ENCODE peak calls at places on chromosomes 13 and 19, in nine cellular contexts. One of them, this sample, is unnamed. For H3K4me1, the result is how much of the 10 kb centered on the place peaks cover.

GRCh38 chr19:35357867-35358573 is at the start of gene FFAR3:
- DNase-seq in pancreas: no peak
- DNase-seq in body of pancreas: peak
- DNase-seq in SJCRH30: no peak
- DNase-seq in naive thymus-derived CD4-positive, alpha-beta T cell: no peak
- DNase-seq in cardiac muscle cell: peak
- DNase-seq in adrenal gland: peak
- DNase-seq in fibroblast of lung: peak
- DNase-seq in HAP-1: no peak
- DNase-seq in this sample: peak

GRCh38 chr19:28727133-28727834 is 485.7 kb downstream of the UQCRFS1 start:
- DNase-seq in naive thymus-derived CD4-positive, alpha-beta T cell: peak
- DNase-seq in fibroblast of lung: peak
- DNase-seq in SJCRH30: no peak
- DNase-seq in body of pancreas: no peak
- DNase-seq in pancreas: no peak
- DNase-seq in cardiac muscle cell: peak
- DNase-seq in adrenal gland: no peak
- DNase-seq in HAP-1: no peak
- DNase-seq in this sample: no peak

GRCh38 chr19:20247016-20247683 is 80.1 kb downstream of the ZNF486 start:
- DNase-seq in adrenal gland: peak
- DNase-seq in cardiac muscle cell: peak
- DNase-seq in body of pancreas: peak
- DNase-seq in SJCRH30: peak
- DNase-seq in pancreas: peak
- DNase-seq in naive thymus-derived CD4-positive, alpha-beta T cell: no peak
- DNase-seq in HAP-1: no peak
- DNase-seq in fibroblast of lung: peak
- DNase-seq in this sample: peak

GRCh38 chr13:113184568-113185440 is 23.7 kb downstream of the PCID2 start:
- DNase-seq in SJCRH30: peak
- DNase-seq in cardiac muscle cell: no peak
- DNase-seq in body of pancreas: no peak
- DNase-seq in HAP-1: no peak
- DNase-seq in naive thymus-derived CD4-positive, alpha-beta T cell: no peak
- DNase-seq in adrenal gland: no peak
- DNase-seq in pancreas: no peak
- DNase-seq in fibroblast of lung: no peak
- DNase-seq in this sample: no peak

GRCh38 chr19:42229855-42230331 is 9.8 kb downstream of the ZNF526 start:
- DNase-seq in fibroblast of lung: no peak
- DNase-seq in HAP-1: no peak
- DNase-seq in naive thymus-derived CD4-positive, alpha-beta T cell: no peak
- DNase-seq in adrenal gland: no peak
- DNase-seq in cardiac muscle cell: no peak
- DNase-seq in SJCRH30: peak
- DNase-seq in body of pancreas: no peak
- DNase-seq in pancreas: peak
- DNase-seq in this sample: no peak

GRCh38 chr13:106416645-106417044 is 118.8 kb downstream of the EFNB2 start:
- DNase-seq in naive thymus-derived CD4-positive, alpha-beta T cell: no peak
- DNase-seq in SJCRH30: peak
- DNase-seq in adrenal gland: no peak
- DNase-seq in HAP-1: no peak
- DNase-seq in cardiac muscle cell: no peak
- DNase-seq in fibroblast of lung: no peak
- DNase-seq in pancreas: no peak
- DNase-seq in body of pancreas: no peak
- DNase-seq in this sample: no peak

GRCh38 chr19:47093841-47094240 is 19.7 kb downstream of the ZC3H4 start:
- DNase-seq in pancreas: peak
- DNase-seq in HAP-1: no peak
- DNase-seq in cardiac muscle cell: no peak
- DNase-seq in adrenal gland: no peak
- DNase-seq in body of pancreas: no peak
- DNase-seq in fibroblast of lung: no peak
- DNase-seq in naive thymus-derived CD4-positive, alpha-beta T cell: no peak
- DNase-seq in SJCRH30: peak
- DNase-seq in this sample: no peak

GRCh38 chr13:75364131-75364713 is 117.7 kb downstream of the TBC1D4 start:
- DNase-seq in pancreas: no peak
- DNase-seq in adrenal gland: no peak
- DNase-seq in SJCRH30: no peak
- DNase-seq in naive thymus-derived CD4-positive, alpha-beta T cell: no peak
- DNase-seq in HAP-1: no peak
- DNase-seq in cardiac muscle cell: no peak
- DNase-seq in body of pancreas: no peak
- DNase-seq in fibroblast of lung: no peak
- DNase-seq in this sample: no peak

GRCh38 chr19:57689750-57690149 is 8.0 kb downstream of the ZNF551 start:
- DNase-seq in cardiac muscle cell: no peak
- DNase-seq in SJCRH30: no peak
- DNase-seq in HAP-1: no peak
- DNase-seq in adrenal gland: no peak
- DNase-seq in pancreas: no peak
- DNase-seq in naive thymus-derived CD4-positive, alpha-beta T cell: no peak
- DNase-seq in fibroblast of lung: no peak
- DNase-seq in body of pancreas: no peak
- DNase-seq in this sample: no peak

GRCh38 chr19:39709026-39709872 is 5.0 kb downstream of the LGALS14 start:
- DNase-seq in fibroblast of lung: no peak
- DNase-seq in cardiac muscle cell: no peak
- DNase-seq in naive thymus-derived CD4-positive, alpha-beta T cell: no peak
- DNase-seq in adrenal gland: no peak
- DNase-seq in HAP-1: no peak
- DNase-seq in SJCRH30: no peak
- DNase-seq in pancreas: no peak
- DNase-seq in body of pancreas: no peak
- DNase-seq in this sample: no peak

GRCh38 chr13:113981201-113981605 is 7.3 kb upstream of the C13orf46 start:
- DNase-seq in HAP-1: no peak
- DNase-seq in body of pancreas: peak
- DNase-seq in pancreas: peak
- DNase-seq in fibroblast of lung: no peak
- DNase-seq in naive thymus-derived CD4-positive, alpha-beta T cell: no peak
- DNase-seq in SJCRH30: peak
- DNase-seq in adrenal gland: no peak
- DNase-seq in cardiac muscle cell: no peak
- DNase-seq in this sample: peak

GRCh38 chr19:33175886-33176669 is 18.1 kb upstream of the LRP3 start:
- DNase-seq in SJCRH30: peak
- DNase-seq in fibroblast of lung: peak
- DNase-seq in pancreas: no peak
- DNase-seq in HAP-1: peak
- DNase-seq in naive thymus-derived CD4-positive, alpha-beta T cell: peak
- DNase-seq in body of pancreas: no peak
- DNase-seq in adrenal gland: no peak
- DNase-seq in cardiac muscle cell: peak
- DNase-seq in this sample: no peak

GRCh38 chr19:11496391-11497163 is 9.1 kb downstream of the ZNF653 start:
- DNase-seq in SJCRH30: peak
- DNase-seq in HAP-1: peak
- DNase-seq in naive thymus-derived CD4-positive, alpha-beta T cell: peak
- DNase-seq in fibroblast of lung: peak
- DNase-seq in pancreas: peak
- DNase-seq in cardiac muscle cell: peak
- DNase-seq in body of pancreas: peak
- DNase-seq in adrenal gland: peak
- DNase-seq in this sample: peak

GRCh38 chr13:95902736-95903135 is 150.5 kb downstream of the UGGT2 start:
- DNase-seq in HAP-1: no peak
- DNase-seq in body of pancreas: no peak
- DNase-seq in cardiac muscle cell: peak
- DNase-seq in adrenal gland: no peak
- DNase-seq in SJCRH30: no peak
- DNase-seq in pancreas: no peak
- DNase-seq in fibroblast of lung: no peak
- DNase-seq in naive thymus-derived CD4-positive, alpha-beta T cell: no peak
- DNase-seq in this sample: no peak

GRCh38 chr13:112792511-112792910 is 102.7 kb downstream of the ATP11A start:
- DNase-seq in pancreas: no peak
- DNase-seq in fibroblast of lung: no peak
- DNase-seq in HAP-1: no peak
- DNase-seq in SJCRH30: no peak
- DNase-seq in adrenal gland: peak
- DNase-seq in body of pancreas: no peak
- DNase-seq in cardiac muscle cell: no peak
- DNase-seq in naive thymus-derived CD4-positive, alpha-beta T cell: no peak
- DNase-seq in this sample: no peak

GRCh38 chr13:23021921-23022320 is 158.9 kb upstream of the SGCG start:
- DNase-seq in HAP-1: no peak
- DNase-seq in body of pancreas: no peak
- DNase-seq in pancreas: no peak
- DNase-seq in fibroblast of lung: no peak
- DNase-seq in cardiac muscle cell: no peak
- DNase-seq in SJCRH30: no peak
- DNase-seq in adrenal gland: no peak
- DNase-seq in naive thymus-derived CD4-positive, alpha-beta T cell: no peak
- DNase-seq in this sample: no peak

GRCh38 chr13:80341771-80342271 is 895 bp upstream of the SPRY2 start:
- DNase-seq in body of pancreas: peak
- DNase-seq in cardiac muscle cell: peak
- DNase-seq in fibroblast of lung: peak
- DNase-seq in adrenal gland: peak
- DNase-seq in HAP-1: peak
- DNase-seq in pancreas: no peak
- DNase-seq in naive thymus-derived CD4-positive, alpha-beta T cell: no peak
- DNase-seq in SJCRH30: peak
- DNase-seq in this sample: peak
- H3K4me1 ChIP-seq in body of pancreas: under half
- H3K4me1 ChIP-seq in cardiac muscle cell: under half
- H3K4me1 ChIP-seq in fibroblast of lung: under half
- H3K4me1 ChIP-seq in adrenal gland: under half
- H3K4me1 ChIP-seq in HAP-1: under half
- H3K4me1 ChIP-seq in pancreas: under half
- H3K4me1 ChIP-seq in naive thymus-derived CD4-positive, alpha-beta T cell: under half
- H3K4me1 ChIP-seq in SJCRH30: under half
- H3K4me1 ChIP-seq in this sample: half or more

DNA sequence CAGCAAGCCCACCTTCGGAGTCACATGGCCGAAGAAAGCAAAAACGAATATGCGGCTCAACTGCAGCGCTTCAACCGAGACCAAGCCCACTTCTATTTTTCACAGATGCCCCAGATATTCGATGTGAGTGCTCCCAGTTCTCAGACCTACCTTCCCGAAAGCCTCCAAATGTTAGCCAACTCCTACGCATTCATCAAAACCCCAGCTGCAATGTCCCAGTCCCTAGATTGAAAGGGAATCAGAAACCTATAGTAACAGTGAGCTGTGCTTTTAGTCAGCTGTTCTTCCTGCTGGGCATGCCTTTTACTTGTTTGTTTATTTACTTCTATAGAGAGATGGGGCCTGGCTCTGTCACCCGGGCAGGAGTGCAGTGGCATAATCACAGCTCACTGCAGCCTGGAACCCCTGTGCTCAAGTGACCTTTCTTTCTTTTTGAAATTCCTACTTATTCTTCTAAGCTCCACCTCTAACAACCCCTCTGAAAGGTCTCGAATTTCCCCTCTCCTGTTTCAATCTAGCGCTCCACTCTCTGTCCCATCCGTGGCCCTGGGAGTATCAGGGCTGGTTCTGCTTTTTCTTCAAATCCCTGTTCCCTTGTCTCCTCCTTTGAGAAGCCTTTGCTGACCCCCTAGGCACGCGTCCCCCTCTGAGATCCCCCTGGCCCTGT is 4.4 kb downstream of the TRIP10 start:
- DNase-seq in pancreas: no peak
- DNase-seq in naive thymus-derived CD4-positive, alpha-beta T cell: no peak
- DNase-seq in body of pancreas: no peak
- DNase-seq in fibroblast of lung: peak
- DNase-seq in HAP-1: peak
- DNase-seq in cardiac muscle cell: no peak
- DNase-seq in SJCRH30: peak
- DNase-seq in adrenal gland: peak
- DNase-seq in this sample: no peak
- H3K4me1 ChIP-seq in pancreas: under half
- H3K4me1 ChIP-seq in naive thymus-derived CD4-positive, alpha-beta T cell: under half
- H3K4me1 ChIP-seq in body of pancreas: under half
- H3K4me1 ChIP-seq in fibroblast of lung: under half
- H3K4me1 ChIP-seq in HAP-1: under half
- H3K4me1 ChIP-seq in cardiac muscle cell: under half
- H3K4me1 ChIP-seq in SJCRH30: under half
- H3K4me1 ChIP-seq in adrenal gland: under half
- H3K4me1 ChIP-seq in this sample: half or more

DNA sequence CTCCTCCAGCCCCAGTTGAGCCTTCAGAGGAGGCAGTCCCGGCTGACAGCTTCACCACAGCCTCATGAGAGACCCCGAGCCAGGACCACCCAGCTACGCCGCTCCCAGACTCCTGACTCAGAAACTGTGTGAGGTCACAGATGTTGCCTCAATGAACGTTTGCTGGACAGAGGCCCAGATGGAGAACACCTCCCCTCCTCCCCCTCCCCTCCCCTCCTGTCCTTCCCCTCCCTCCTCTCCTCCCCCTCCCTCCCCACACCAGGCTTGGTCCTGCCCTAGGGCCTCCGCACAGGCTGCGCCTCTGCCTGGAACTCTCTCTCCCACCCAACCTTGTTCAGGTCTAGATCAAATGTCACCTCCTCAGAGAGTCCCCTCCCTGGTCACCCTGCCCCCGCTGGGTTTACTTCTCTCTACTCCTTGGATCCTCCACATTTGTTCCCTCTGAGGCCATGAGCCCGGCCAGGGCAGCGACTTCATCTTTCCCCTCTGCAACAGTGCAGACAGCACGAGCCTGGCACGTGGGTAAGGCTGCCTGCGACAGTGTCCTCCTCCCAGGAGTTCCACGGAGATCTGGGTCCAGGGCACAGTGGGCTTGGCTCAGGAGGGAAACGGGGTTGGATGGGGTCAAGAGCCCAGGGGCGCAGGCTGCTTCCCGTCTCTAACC is 17.4 kb downstream of the PIP5K1C start:
- DNase-seq in adrenal gland: no peak
- DNase-seq in HAP-1: no peak
- DNase-seq in naive thymus-derived CD4-positive, alpha-beta T cell: no peak
- DNase-seq in pancreas: no peak
- DNase-seq in fibroblast of lung: peak
- DNase-seq in SJCRH30: peak
- DNase-seq in cardiac muscle cell: peak
- DNase-seq in body of pancreas: no peak
- DNase-seq in this sample: no peak
- H3K4me1 ChIP-seq in adrenal gland: under half
- H3K4me1 ChIP-seq in HAP-1: under half
- H3K4me1 ChIP-seq in naive thymus-derived CD4-positive, alpha-beta T cell: under half
- H3K4me1 ChIP-seq in pancreas: under half
- H3K4me1 ChIP-seq in fibroblast of lung: under half
- H3K4me1 ChIP-seq in SJCRH30: under half
- H3K4me1 ChIP-seq in cardiac muscle cell: under half
- H3K4me1 ChIP-seq in body of pancreas: under half
- H3K4me1 ChIP-seq in this sample: under half

DNA sequence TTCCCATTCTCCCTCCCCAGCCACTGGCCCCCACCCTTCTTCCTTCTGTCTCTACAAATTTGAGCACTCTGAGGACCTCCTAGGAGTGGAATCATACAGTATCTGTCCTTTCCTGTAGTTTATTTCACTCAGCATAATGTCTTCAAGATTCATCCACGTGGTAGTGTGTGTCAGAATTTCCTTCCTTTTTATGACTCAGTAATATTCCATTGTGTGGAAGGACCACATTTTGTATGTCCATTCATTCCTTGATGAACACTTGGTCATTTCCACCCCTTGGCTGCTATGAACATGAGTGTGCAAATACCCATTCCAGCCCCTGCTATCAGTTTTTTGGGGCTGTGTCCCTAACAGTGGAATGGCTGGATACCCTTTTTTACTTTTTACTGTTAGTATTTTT is 9.8 kb downstream of the KLF2 start:
- DNase-seq in adrenal gland: no peak
- DNase-seq in cardiac muscle cell: no peak
- DNase-seq in SJCRH30: no peak
- DNase-seq in fibroblast of lung: no peak
- DNase-seq in pancreas: no peak
- DNase-seq in naive thymus-derived CD4-positive, alpha-beta T cell: no peak
- DNase-seq in body of pancreas: no peak
- DNase-seq in HAP-1: no peak
- DNase-seq in this sample: no peak
- H3K4me1 ChIP-seq in adrenal gland: under half
- H3K4me1 ChIP-seq in cardiac muscle cell: under half
- H3K4me1 ChIP-seq in SJCRH30: under half
- H3K4me1 ChIP-seq in fibroblast of lung: under half
- H3K4me1 ChIP-seq in pancreas: under half
- H3K4me1 ChIP-seq in naive thymus-derived CD4-positive, alpha-beta T cell: under half
- H3K4me1 ChIP-seq in body of pancreas: under half
- H3K4me1 ChIP-seq in HAP-1: under half
- H3K4me1 ChIP-seq in this sample: under half

This sample was measured in left ventricle myocardium inferior.